ENCODE peak calls at places on chromosomes 5 and 9, in four cellular contexts. R is astrocyte, T is WTC11, O is bronchial epithelial cell. S is an unnamed sample.

GRCh38 chr5:144114571-144114970 is 55.9 kb downstream of the YIPF5 start:
- DNase-seq in R (no peak), T (no peak), O (no peak), S (no peak)

GRCh38 chr9:95044731-95045508 is 272.6 kb downstream of the FANCC start:
- DNase-seq in R (no peak), T (peak), O (peak), S (no peak)

GRCh38 chr9:89218040-89218928 is 39.7 kb upstream of the SHC3 start:
- DNase-seq in R (peak), T (no peak), O (no peak), S (no peak)

GRCh38 chr5:137743031-137743640 is 7.2 kb upstream of the KLHL3 start:
- DNase-seq in R (peak), T (peak), O (peak), S (peak)

GRCh38 chr5:57902035-57902434 is 419.4 kb upstream of the ACTBL2 start:
- DNase-seq in R (no peak), T (no peak), O (no peak), S (no peak)

GRCh38 chr9:110030632-110031031 is 177.3 kb downstream of the C9orf152 start:
- DNase-seq in R (peak), T (no peak), O (peak), S (peak)

GRCh38 chr5:157303667-157304327 is 37.9 kb downstream of the CYFIP2 start:
- DNase-seq in R (no peak), T (peak), O (no peak), S (no peak)

GRCh38 chr5:142834504-142834903 is 64.3 kb downstream of the ARHGAP26 start:
- DNase-seq in R (no peak), T (no peak), O (no peak), S (no peak)

GRCh38 chr9:38319496-38320173 is 72.9 kb upstream of the ALDH1B1 start:
- DNase-seq in R (no peak), T (no peak), O (peak), S (no peak)

GRCh38 chr5:176529824-176530195 is 7.4 kb downstream of the RNF44 start:
- DNase-seq in R (no peak), T (no peak), O (no peak), S (no peak)

GRCh38 chr5:9519537-9519936 is 26.3 kb downstream of the SEMA5A start:
- DNase-seq in R (peak), T (no peak), O (no peak), S (peak)

GRCh38 chr9:113963017-113963620 is 87.0 kb downstream of the ZNF618 start:
- DNase-seq in R (no peak), T (peak), O (peak), S (peak)

GRCh38 chr5:107265268-107265667 is 405.5 kb downstream of the EFNA5 start:
- DNase-seq in R (no peak), T (no peak), O (no peak), S (no peak)

GRCh38 chr9:88782931-88783451 is 208.3 kb upstream of the S1PR3 start:
- DNase-seq in R (peak), T (no peak), O (peak), S (no peak)

GRCh38 chr9:138105561-138106505 is 228.3 kb downstream of the CACNA1B start:
- DNase-seq in R (no peak), T (no peak), O (no peak), S (no peak)

GRCh38 chr9:38022995-38023394 is 46.0 kb downstream of the SHB start:
- DNase-seq in R (no peak), T (no peak), O (no peak), S (no peak)

GRCh38 chr9:138082918-138083636 is 205.5 kb downstream of the CACNA1B start:
- DNase-seq in R (no peak), T (no peak), O (no peak), S (no peak)

GRCh38 chr5:44875661-44876250 is 67.0 kb downstream of the MRPS30 start:
- DNase-seq in R (peak), T (no peak), O (peak), S (no peak)

GRCh38 chr5:142235050-142235797 is 89.6 kb downstream of the SPRY4 start:
- DNase-seq in R (peak), T (peak), O (peak), S (no peak)

GRCh38 chr9:126153382-126153781 is 173.2 kb upstream of the MVB12B start:
- DNase-seq in R (no peak), T (no peak), O (no peak), S (no peak)

GRCh38 chr9:69937358-69937757 is 106.3 kb upstream of the MAMDC2 start:
- DNase-seq in R (no peak), T (no peak), O (peak), S (no peak)

GRCh38 chr9:15426019-15426418 is 3.3 kb downstream of the SNAPC3 start:
- DNase-seq in R (no peak), T (no peak), O (no peak), S (no peak)

GRCh38 chr9:131977074-131977838 is 102.4 kb downstream of the MED27 start:
- DNase-seq in R (no peak), T (no peak), O (no peak), S (no peak)

GRCh38 chr9:28289732-28290131 is 716.5 kb upstream of the C9orf72 start:
- DNase-seq in R (no peak), T (no peak), O (no peak), S (no peak)

GRCh38 chr9:133950206-133950915 is 41.8 kb downstream of the VAV2 start:
- DNase-seq in R (peak), T (no peak), O (no peak), S (no peak)

GRCh38 chr5:114120166-114120565 is 241.7 kb upstream of the KCNN2 start:
- DNase-seq in R (no peak), T (no peak), O (no peak), S (no peak)

GRCh38 chr5:141978389-141978788 is 9.5 kb downstream of the RNF14 start:
- DNase-seq in R (no peak), T (no peak), O (no peak), S (no peak)

GRCh38 chr5:137833463-137833862 is 34.2 kb upstream of the MYOT start:
- DNase-seq in R (peak), T (no peak), O (peak), S (peak)

GRCh38 chr5:15575566-15576195 is 75.7 kb downstream of the FBXL7 start:
- DNase-seq in R (no peak), T (no peak), O (no peak), S (no peak)

GRCh38 chr5:133373121-133373870 is 239.0 kb downstream of the FSTL4 start:
- DNase-seq in R (no peak), T (no peak), O (peak), S (peak)

GRCh38 chr5:155726267-155726666 is 600.7 kb upstream of the SGCD start:
- DNase-seq in R (no peak), T (peak), O (peak), S (peak)

GRCh38 chr5:155728146-155728856 is 598.7 kb upstream of the SGCD start:
- DNase-seq in R (peak), T (peak), O (peak), S (peak)

GRCh38 chr5:155729684-155730059 is 597.3 kb upstream of the SGCD start:
- DNase-seq in R (no peak), T (peak), O (no peak), S (peak)

GRCh38 chr5:155727512-155728145 is 599.3 kb upstream of the SGCD start:
- DNase-seq in R (no peak), T (no peak), O (no peak), S (no peak)

DNA sequence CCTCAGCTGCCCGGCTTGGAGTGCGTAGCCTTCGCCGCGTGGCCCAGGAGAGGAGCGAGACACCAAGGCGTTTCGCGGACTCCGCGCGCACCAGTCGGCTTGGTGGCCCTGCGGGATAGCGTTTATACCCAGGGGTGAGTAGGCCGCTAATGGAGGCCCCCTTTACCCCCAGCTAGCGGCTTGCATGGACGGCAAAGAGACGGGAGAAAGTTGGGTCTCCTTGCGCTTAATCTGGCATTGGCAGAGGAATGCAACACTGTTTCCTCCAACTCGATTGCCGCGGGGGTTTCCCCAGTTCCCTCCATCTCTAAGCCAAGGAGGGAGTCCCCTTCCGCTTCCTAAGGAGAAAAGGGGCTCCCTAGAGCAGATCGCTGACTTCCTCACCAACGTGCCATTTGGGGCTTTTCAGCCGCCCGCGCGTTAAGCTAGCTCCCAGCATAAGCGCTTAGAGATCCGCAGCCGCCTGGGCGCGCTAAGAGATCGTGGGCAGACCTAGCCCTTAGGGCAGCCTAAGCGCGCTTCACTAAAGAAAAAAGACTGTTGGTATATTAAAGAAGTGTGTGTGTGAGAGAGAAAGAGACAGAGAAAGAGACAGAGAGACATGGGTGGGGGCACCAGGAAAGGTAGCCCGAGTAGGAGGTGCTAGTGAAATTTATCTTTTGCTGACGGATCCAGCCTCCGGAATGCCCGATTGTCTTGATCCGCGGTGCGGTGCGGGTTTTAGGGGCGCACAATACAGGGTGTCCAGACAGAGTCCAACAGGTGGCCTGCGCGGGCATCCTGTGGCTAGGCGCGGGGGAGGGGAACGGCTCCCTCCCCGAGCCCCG is 597.9 kb upstream of the SGCD start:
- DNase-seq in R (peak), T (peak), O (no peak), S (no peak)
- TF ChIP-seq CTCF in R (no peak), T (no peak), O (no peak), S (no peak)

DNA sequence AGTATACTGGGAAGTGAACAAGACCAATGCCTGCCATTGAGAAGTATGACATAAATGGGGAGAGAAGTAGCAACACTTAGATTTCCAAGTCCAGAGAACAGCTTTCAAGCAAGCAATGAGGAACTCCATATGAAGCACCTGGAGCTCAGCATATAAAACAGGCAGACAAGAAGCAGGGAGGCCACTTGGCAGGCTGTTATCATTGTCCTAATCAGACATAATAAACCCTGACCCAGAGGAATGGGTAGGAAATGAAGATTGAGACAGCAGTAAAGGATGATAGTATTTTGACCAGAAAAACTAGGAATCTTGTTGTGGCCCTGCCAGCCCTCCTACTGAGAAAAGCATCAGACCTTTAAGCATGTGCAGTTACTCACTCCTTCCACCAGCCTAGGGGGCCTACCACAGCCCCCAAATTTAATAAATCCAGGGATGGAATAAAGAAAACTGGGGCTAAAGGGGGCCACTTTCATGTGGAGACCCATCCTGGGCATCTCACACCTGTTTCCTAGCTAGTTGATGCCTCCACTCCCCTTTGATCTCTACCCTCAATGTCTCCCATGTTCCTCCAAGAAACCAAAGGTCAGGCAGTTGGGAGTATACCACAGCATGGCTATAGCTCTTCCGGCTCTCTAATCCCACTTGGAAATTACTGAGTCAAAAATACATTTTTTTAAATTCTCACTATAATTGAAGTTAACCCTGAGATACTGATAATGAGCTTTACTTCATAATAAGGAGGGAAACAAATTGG is 135.1 kb downstream of the SIL1 start:
- DNase-seq in R (no peak), T (no peak), O (no peak), S (no peak)
- TF ChIP-seq CTCF in R (no peak), T (no peak), O (no peak), S (no peak)

GRCh38 chr5:122774861-122775712 is at the start of gene SNX2:
- DNase-seq in R (peak), T (peak), O (peak), S (peak)
- TF ChIP-seq CTCF in R (no peak), T (no peak), O (peak), S (no peak)

GRCh38 chr9:35666045-35666444 is 1.1 kb upstream of the ARHGEF39 start:
- DNase-seq in R (peak), T (no peak), O (no peak), S (peak)

GRCh38 chr9:35666547-35666946 is 1.6 kb upstream of the ARHGEF39 start:
- DNase-seq in R (no peak), T (no peak), O (no peak), S (no peak)

GRCh38 chr9:35662437-35662836 is 2.6 kb downstream of the ARHGEF39 start:
- DNase-seq in R (no peak), T (no peak), O (no peak), S (no peak)

GRCh38 chr9:35665471-35665818 is 450 bp upstream of the ARHGEF39 start:
- DNase-seq in R (no peak), T (no peak), O (no peak), S (no peak)

DNA sequence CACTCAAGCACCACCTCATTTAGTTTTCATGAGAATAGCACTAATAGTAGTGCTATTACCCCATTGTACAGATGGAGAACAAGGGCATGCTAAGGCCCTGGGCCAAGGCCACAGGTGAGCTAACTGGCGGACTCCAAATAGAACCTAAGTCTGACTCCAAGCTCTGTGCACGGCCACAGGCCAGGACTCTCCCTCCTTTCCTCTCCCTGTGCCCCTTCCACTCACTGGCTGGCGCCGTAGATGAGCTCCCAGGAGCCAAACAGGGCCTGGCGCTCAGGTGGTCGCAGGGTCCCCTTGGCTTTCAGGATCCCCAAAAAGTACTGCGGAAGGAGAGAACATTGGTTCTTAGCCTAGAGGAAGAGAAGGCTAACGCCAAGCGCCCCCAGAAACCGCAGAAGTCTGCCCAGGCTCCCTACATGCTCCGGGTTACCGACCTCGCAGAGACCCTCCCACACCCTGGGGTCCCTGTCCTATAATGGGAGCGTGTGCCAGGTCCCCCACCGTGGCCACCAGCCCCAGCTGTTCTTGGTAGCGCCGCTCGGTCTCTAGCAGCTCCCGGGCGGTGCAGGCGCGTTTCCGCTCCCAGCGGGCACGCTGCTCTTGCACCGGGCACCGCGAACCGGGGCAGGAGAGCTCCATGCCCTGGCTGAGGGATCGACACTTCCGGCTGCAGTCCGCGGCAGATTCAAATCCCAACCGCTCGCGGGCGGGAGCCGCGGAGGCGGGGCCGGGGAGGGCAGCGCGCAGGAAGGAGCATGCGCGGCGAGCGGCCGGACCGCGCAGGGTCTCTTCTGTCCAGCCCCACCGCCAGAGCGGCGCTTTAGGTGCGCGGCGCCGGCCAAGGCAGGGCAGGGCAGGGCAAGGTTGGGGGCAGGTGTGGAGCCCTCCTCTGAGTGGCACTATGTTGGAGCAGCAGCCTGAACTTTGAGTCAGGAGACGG is at the start of gene ARHGEF39:
- DNase-seq in R (peak), T (peak), O (peak), S (peak)
- TF ChIP-seq CTCF in R (no peak), T (no peak), O (no peak), S (peak)

DNA sequence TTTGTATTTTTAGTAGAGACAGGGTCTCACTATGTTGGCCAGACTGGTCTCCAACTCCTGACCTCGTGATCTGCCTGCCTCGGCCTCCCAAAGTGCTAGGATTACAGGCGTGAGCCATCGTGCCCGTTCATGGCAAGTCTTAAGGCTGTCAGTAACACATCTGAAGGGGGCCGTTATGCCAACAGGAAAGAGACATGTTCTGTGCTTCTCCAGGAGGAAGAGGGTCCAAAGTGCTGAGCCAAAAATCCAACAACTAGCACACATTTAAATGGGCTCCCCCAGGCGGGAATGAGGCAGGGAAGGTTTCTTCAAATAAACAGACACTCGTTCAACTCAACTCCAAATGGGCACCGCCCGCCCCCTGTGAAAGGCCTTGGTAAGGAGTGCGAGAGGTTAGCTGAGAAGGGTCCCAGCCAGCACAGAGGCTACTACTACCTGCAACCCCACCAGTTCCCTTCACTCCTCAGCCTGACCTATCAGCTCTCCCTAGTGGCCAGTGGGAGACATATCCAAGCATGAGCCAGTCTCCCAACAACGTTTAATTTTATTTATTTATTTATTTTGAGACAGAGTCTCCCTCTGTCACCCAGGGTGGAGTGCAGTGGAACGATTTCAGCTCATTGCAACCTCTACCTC is 84.1 kb upstream of the DMRT1 start:
- DNase-seq in R (peak), T (peak), O (peak), S (peak)
- TF ChIP-seq CTCF in R (peak), T (peak), O (peak), S (peak)